ENCODE peak calls at places on chromosome 20, in five cellular contexts. One of them, this sample, is unnamed.

GRCh38 chr20:51416532-51417244 is 125.8 kb downstream of the NFATC2 start:
- DNase-seq in neural progenitor cell: no peak
- DNase-seq in H1: no peak
- DNase-seq in IMR-90: no peak
- DNase-seq in K562: no peak
- DNase-seq in this sample: no peak

GRCh38 chr20:51487525-51488279 is 54.8 kb downstream of the NFATC2 start:
- DNase-seq in neural progenitor cell: no peak
- DNase-seq in H1: no peak
- DNase-seq in IMR-90: peak; percentile 95
- DNase-seq in K562: peak; percentile 24
- DNase-seq in this sample: no peak

GRCh38 chr20:5719861-5720401 is 30.3 kb upstream of the SHLD1 start:
- DNase-seq in neural progenitor cell: no peak
- DNase-seq in H1: no peak
- DNase-seq in IMR-90: peak; percentile 65
- DNase-seq in K562: peak; percentile 87
- DNase-seq in this sample: no peak

GRCh38 chr20:8870652-8871051 is 198.2 kb upstream of the PLCB4 start:
- DNase-seq in neural progenitor cell: no peak
- DNase-seq in H1: no peak
- DNase-seq in IMR-90: no peak
- DNase-seq in K562: no peak
- DNase-seq in this sample: no peak

GRCh38 chr20:62523473-62524203 is 47.8 kb upstream of the GATA5 start:
- DNase-seq in neural progenitor cell: peak; percentile 33
- DNase-seq in H1: no peak
- DNase-seq in IMR-90: no peak
- DNase-seq in K562: peak; percentile 99
- DNase-seq in this sample: peak; percentile 20

GRCh38 chr20:18688676-18689075 is 100.8 kb downstream of the DTD1 start:
- DNase-seq in neural progenitor cell: no peak
- DNase-seq in H1: no peak
- DNase-seq in IMR-90: no peak
- DNase-seq in K562: no peak
- DNase-seq in this sample: no peak

GRCh38 chr20:44023515-44024371 is 109.1 kb downstream of the TOX2 start:
- DNase-seq in neural progenitor cell: no peak
- DNase-seq in H1: no peak
- DNase-seq in IMR-90: no peak
- DNase-seq in K562: no peak
- DNase-seq in this sample: no peak

GRCh38 chr20:46056970-46057855 is 28.2 kb downstream of the SLC12A5 start:
- DNase-seq in neural progenitor cell: peak; percentile 91
- DNase-seq in H1: no peak
- DNase-seq in IMR-90: peak; percentile 42
- DNase-seq in K562: peak; percentile 45
- DNase-seq in this sample: no peak

GRCh38 chr20:32203556-32204484 is 3.7 kb downstream of the PLAGL2 start:
- DNase-seq in neural progenitor cell: no peak
- DNase-seq in H1: no peak
- DNase-seq in IMR-90: no peak
- DNase-seq in K562: no peak
- DNase-seq in this sample: no peak

GRCh38 chr20:60599381-60599780 is 641.2 kb downstream of the CDH26 start:
- DNase-seq in neural progenitor cell: no peak
- DNase-seq in H1: no peak
- DNase-seq in IMR-90: no peak
- DNase-seq in K562: no peak
- DNase-seq in this sample: no peak

GRCh38 chr20:12255571-12255970 is 337.9 kb downstream of the BTBD3 start:
- DNase-seq in neural progenitor cell: no peak
- DNase-seq in H1: no peak
- DNase-seq in IMR-90: no peak
- DNase-seq in K562: no peak
- DNase-seq in this sample: no peak

GRCh38 chr20:33789109-33789857 is 21.9 kb upstream of the CHMP4B start:
- DNase-seq in neural progenitor cell: no peak
- DNase-seq in H1: no peak
- DNase-seq in IMR-90: peak; percentile 96
- DNase-seq in K562: no peak
- DNase-seq in this sample: no peak

GRCh38 chr20:44287272-44288097 is 23.5 kb downstream of the FITM2 start:
- DNase-seq in neural progenitor cell: no peak
- DNase-seq in H1: no peak
- DNase-seq in IMR-90: no peak
- DNase-seq in K562: no peak
- DNase-seq in this sample: no peak

GRCh38 chr20:33099842-33100538 is 20.5 kb downstream of the BPIFB4 start:
- DNase-seq in neural progenitor cell: no peak
- DNase-seq in H1: no peak
- DNase-seq in IMR-90: no peak
- DNase-seq in K562: peak; percentile 16
- DNase-seq in this sample: no peak

GRCh38 chr20:32019156-32019510 is 8.9 kb downstream of the CCM2L start:
- DNase-seq in neural progenitor cell: peak; percentile 82
- DNase-seq in H1: no peak
- DNase-seq in IMR-90: no peak
- DNase-seq in K562: peak; percentile 39
- DNase-seq in this sample: no peak

GRCh38 chr20:62208061-62208804 is 11.8 kb downstream of the HRH3 start:
- DNase-seq in neural progenitor cell: no peak
- DNase-seq in H1: no peak
- DNase-seq in IMR-90: no peak
- DNase-seq in K562: no peak
- DNase-seq in this sample: no peak

GRCh38 chr20:15012551-15012950 is 675.1 kb upstream of the FLRT3 start:
- DNase-seq in neural progenitor cell: peak; percentile 54
- DNase-seq in H1: no peak
- DNase-seq in IMR-90: no peak
- DNase-seq in K562: no peak
- DNase-seq in this sample: no peak

GRCh38 chr20:12068146-12068545 is 150.5 kb downstream of the BTBD3 start:
- DNase-seq in neural progenitor cell: peak; percentile 42
- DNase-seq in H1: no peak
- DNase-seq in IMR-90: no peak
- DNase-seq in K562: no peak
- DNase-seq in this sample: peak; percentile 15

GRCh38 chr20:32614772-32615171 is 29.6 kb upstream of the NOL4L start:
- DNase-seq in neural progenitor cell: no peak
- DNase-seq in H1: no peak
- DNase-seq in IMR-90: no peak
- DNase-seq in K562: no peak
- DNase-seq in this sample: no peak

GRCh38 chr20:57790176-57790575 is 80.4 kb upstream of the PMEPA1 start:
- DNase-seq in neural progenitor cell: no peak
- DNase-seq in H1: no peak
- DNase-seq in IMR-90: no peak
- DNase-seq in K562: no peak
- DNase-seq in this sample: no peak

GRCh38 chr20:45355685-45356084 is 7.3 kb upstream of the SYS1 start:
- DNase-seq in neural progenitor cell: no peak
- DNase-seq in H1: no peak
- DNase-seq in IMR-90: no peak
- DNase-seq in K562: no peak
- DNase-seq in this sample: no peak

GRCh38 chr20:24160563-24161355 is 172.2 kb upstream of the GGTLC1 start:
- DNase-seq in neural progenitor cell: peak; percentile 69
- DNase-seq in H1: no peak
- DNase-seq in IMR-90: peak; percentile 63
- DNase-seq in K562: peak; percentile 20
- DNase-seq in this sample: peak; percentile 30

GRCh38 chr20:57065646-57066045 is 200.8 kb downstream of the BMP7 start:
- DNase-seq in neural progenitor cell: peak; percentile 39
- DNase-seq in H1: no peak
- DNase-seq in IMR-90: no peak
- DNase-seq in K562: no peak
- DNase-seq in this sample: peak; percentile 27

GRCh38 chr20:23212011-23212410 is 125.9 kb upstream of the CD93 start:
- DNase-seq in neural progenitor cell: no peak
- DNase-seq in H1: no peak
- DNase-seq in IMR-90: no peak
- DNase-seq in K562: no peak
- DNase-seq in this sample: no peak

GRCh38 chr20:45223136-45223535 is 2.0 kb downstream of the SEMG2 start:
- DNase-seq in neural progenitor cell: no peak
- DNase-seq in H1: no peak
- DNase-seq in IMR-90: no peak
- DNase-seq in K562: no peak
- DNase-seq in this sample: no peak

GRCh38 chr20:14972256-14972655 is 634.8 kb upstream of the FLRT3 start:
- DNase-seq in neural progenitor cell: no peak
- DNase-seq in H1: no peak
- DNase-seq in IMR-90: no peak
- DNase-seq in K562: no peak
- DNase-seq in this sample: no peak

GRCh38 chr20:4038047-4038459 is 22.7 kb upstream of the RNF24 start:
- DNase-seq in neural progenitor cell: peak; percentile 46
- DNase-seq in H1: no peak
- DNase-seq in IMR-90: peak; percentile 67
- DNase-seq in K562: peak; percentile 77
- DNase-seq in this sample: no peak

GRCh38 chr20:34581341-34582189 is 23.0 kb downstream of the MAP1LC3A start:
- DNase-seq in neural progenitor cell: peak; percentile 35
- DNase-seq in H1: no peak
- DNase-seq in IMR-90: peak; percentile 70
- DNase-seq in K562: no peak
- DNase-seq in this sample: peak; percentile 32

GRCh38 chr20:23007886-23008285 is 27.2 kb upstream of the SSTR4 start:
- DNase-seq in neural progenitor cell: no peak
- DNase-seq in H1: no peak
- DNase-seq in IMR-90: no peak
- DNase-seq in K562: no peak
- DNase-seq in this sample: no peak

GRCh38 chr20:17590245-17590644 is 20.4 kb downstream of the DSTN start:
- DNase-seq in neural progenitor cell: no peak
- DNase-seq in H1: no peak
- DNase-seq in IMR-90: no peak
- DNase-seq in K562: no peak
- DNase-seq in this sample: no peak

DNA sequence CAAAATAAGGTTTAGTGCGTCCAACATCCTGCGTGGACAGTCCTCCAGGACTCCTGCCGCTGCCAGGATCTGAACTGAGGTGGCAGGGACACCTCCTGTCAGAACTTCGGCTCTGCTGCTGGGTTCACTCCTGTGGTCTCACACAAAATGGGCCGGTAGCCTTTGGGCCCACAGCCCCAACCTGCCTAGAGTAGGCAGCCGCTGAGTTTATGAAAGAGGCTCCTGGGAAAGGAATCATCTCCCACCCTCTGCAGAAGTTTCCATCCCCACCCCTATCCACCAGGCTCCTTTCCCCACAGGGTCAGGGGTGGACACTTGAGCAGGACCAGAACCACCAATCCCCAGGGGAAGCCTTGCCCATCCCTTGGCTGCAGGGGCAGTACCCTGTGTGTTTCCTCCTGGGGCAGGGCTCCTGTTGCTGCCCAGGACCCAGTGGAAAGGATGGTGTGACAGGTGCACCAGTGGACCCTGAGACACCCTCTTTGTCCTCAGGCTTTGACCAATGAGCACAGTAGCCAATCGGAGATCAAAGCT is 2.1 kb upstream of the ABHD16B start:
- DNase-seq in neural progenitor cell: no peak
- DNase-seq in H1: no peak
- DNase-seq in IMR-90: no peak
- DNase-seq in K562: no peak
- DNase-seq in this sample: no peak
- H3K9ac ChIP-seq in neural progenitor cell: peak overlapping the region; percentile 22
- H3K9ac ChIP-seq in H1: no peak overlapping the region
- H3K9ac ChIP-seq in IMR-90: no peak overlapping the region
- H3K9ac ChIP-seq in K562: peak overlapping the region; percentile 44
- H3K9ac ChIP-seq in this sample: peak overlapping the region; percentile 77

GRCh38 chr20:1813674-1814635 is 81.3 kb upstream of the SIRPA start:
- DNase-seq in neural progenitor cell: no peak
- DNase-seq in H1: no peak
- DNase-seq in IMR-90: no peak
- DNase-seq in K562: no peak
- DNase-seq in this sample: no peak
- H3K4me1 ChIP-seq in neural progenitor cell: peaks cover 43% of the 10 kb centered on the region
- H3K4me1 ChIP-seq in H1: peaks cover 25% of the 10 kb centered on the region
- H3K4me1 ChIP-seq in IMR-90: peaks cover 61% of the 10 kb centered on the region
- H3K4me1 ChIP-seq in K562: no peaks in the 10 kb centered on the region
- H3K4me1 ChIP-seq in this sample: peaks cover 10% of the 10 kb centered on the region

GRCh38 chr20:16228722-16229121 is 344.5 kb downstream of the KIF16B start:
- DNase-seq in neural progenitor cell: no peak
- DNase-seq in H1: no peak
- DNase-seq in IMR-90: no peak
- DNase-seq in K562: peak; percentile 54
- DNase-seq in this sample: no peak

DNA sequence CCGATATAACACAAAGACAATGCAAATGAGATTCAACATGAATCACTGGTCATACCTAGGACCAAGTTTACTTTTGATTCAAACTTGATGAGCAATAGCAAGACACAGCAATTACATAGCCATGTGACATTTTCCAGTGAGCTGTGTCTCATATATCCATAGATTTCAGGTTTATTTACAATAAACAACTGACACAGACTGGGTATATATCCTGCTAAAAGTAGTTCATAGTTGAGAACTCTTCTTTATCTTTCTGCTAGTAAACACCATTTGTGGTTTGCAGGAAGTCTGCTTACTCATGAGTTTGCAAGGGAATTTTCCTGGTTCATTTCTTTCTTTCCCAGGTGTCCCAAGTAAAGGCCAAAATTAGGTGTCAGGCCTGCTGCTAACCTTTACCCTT is 343.4 kb downstream of the KIF16B start:
- DNase-seq in neural progenitor cell: no peak
- DNase-seq in H1: no peak
- DNase-seq in IMR-90: no peak
- DNase-seq in K562: no peak
- DNase-seq in this sample: no peak
- H3K9ac ChIP-seq in neural progenitor cell: no peak overlapping the region
- H3K9ac ChIP-seq in H1: no peak overlapping the region
- H3K9ac ChIP-seq in IMR-90: no peak overlapping the region
- H3K9ac ChIP-seq in K562: no peak overlapping the region
- H3K9ac ChIP-seq in this sample: no peak overlapping the region

DNA sequence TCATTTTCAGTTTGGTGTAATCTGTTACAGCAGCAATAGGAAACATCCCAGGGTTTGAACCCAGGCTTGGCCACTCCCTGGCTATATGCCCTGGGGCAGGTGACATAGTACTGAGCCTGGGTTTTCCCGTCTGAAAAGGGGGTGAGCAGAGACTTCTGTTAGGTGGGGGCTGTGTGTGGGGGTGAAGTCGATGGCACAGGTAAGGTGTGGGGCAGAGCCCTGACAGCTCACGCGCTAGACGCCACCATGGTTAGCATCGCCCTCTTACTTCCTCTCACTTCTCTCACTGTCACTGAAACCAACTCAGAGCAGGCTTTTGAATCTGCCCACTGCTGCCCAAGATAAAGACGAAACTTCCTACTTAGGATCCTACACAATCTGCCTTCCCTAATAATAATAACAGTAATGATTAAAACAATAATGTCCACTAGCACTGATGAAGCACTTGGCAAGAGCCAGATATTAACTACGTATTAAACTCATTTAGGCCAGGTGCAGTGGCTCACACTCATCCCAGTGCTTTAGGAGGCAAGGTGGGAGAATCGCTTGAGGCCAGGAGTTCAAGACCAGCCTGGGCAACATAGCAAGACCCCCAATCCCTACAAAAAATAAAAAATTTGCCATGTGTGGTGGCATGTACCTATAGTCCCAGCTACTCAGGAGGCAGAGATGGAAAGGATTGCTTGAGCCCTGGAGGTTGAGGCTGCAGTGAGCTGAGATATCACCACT is 117.9 kb upstream of the PTPN1 start:
- DNase-seq in neural progenitor cell: no peak
- DNase-seq in H1: no peak
- DNase-seq in IMR-90: no peak
- DNase-seq in K562: no peak
- DNase-seq in this sample: no peak
- H3K4me1 ChIP-seq in neural progenitor cell: no peaks in the 10 kb centered on the region
- H3K4me1 ChIP-seq in H1: no peaks in the 10 kb centered on the region
- H3K4me1 ChIP-seq in IMR-90: peaks cover 4% of the 10 kb centered on the region
- H3K4me1 ChIP-seq in K562: peaks cover 14% of the 10 kb centered on the region
- H3K4me1 ChIP-seq in this sample: peaks cover 9% of the 10 kb centered on the region

This sample was measured in NT2/D1.